ENCODE peak calls at places on chromosomes 11 and 22, in five cellular contexts. One of them, this sample, is unnamed.

GRCh38 chr22:37207981-37208380 is 4.3 kb downstream of the SSTR3 start:
- DNase-seq in transverse colon: no peak
- DNase-seq in A549: no peak
- DNase-seq in K562: no peak
- DNase-seq in tibial nerve: no peak
- DNase-seq in this sample: no peak

GRCh38 chr11:112526699-112527410 is 266.2 kb upstream of the PLET1 start:
- DNase-seq in A549: no peak
- DNase-seq in K562: no peak
- DNase-seq in tibial nerve: no peak
- DNase-seq in transverse colon: no peak
- DNase-seq in this sample: no peak

GRCh38 chr11:47551086-47551485 is 1.8 kb downstream of the CELF1 start:
- DNase-seq in tibial nerve: no peak
- DNase-seq in A549: peak; percentile 58
- DNase-seq in transverse colon: no peak
- DNase-seq in K562: no peak
- DNase-seq in this sample: no peak

GRCh38 chr22:28773461-28773867 is 969 bp downstream of the CCDC117 start:
- DNase-seq in A549: no peak
- DNase-seq in tibial nerve: no peak
- DNase-seq in K562: no peak
- DNase-seq in transverse colon: no peak
- DNase-seq in this sample: no peak

GRCh38 chr11:76166314-76166713 is 40.0 kb downstream of the WNT11 start:
- DNase-seq in tibial nerve: no peak
- DNase-seq in A549: no peak
- DNase-seq in K562: no peak
- DNase-seq in transverse colon: no peak
- DNase-seq in this sample: no peak

GRCh38 chr11:73520358-73521061 is 77.4 kb downstream of the FAM168A start:
- DNase-seq in A549: no peak
- DNase-seq in transverse colon: no peak
- DNase-seq in K562: no peak
- DNase-seq in tibial nerve: no peak
- DNase-seq in this sample: no peak

GRCh38 chr11:70205049-70205725 is 2.1 kb downstream of the FADD start:
- DNase-seq in transverse colon: no peak
- DNase-seq in A549: no peak
- DNase-seq in tibial nerve: no peak
- DNase-seq in K562: no peak
- DNase-seq in this sample: no peak

GRCh38 chr11:23217072-23217471 is 356.8 kb upstream of the CCDC179 start:
- DNase-seq in tibial nerve: no peak
- DNase-seq in A549: no peak
- DNase-seq in transverse colon: no peak
- DNase-seq in K562: no peak
- DNase-seq in this sample: no peak

GRCh38 chr22:24433868-24434471 is 6.6 kb downstream of the ADORA2A start:
- DNase-seq in transverse colon: peak; percentile 60
- DNase-seq in tibial nerve: no peak
- DNase-seq in A549: no peak
- DNase-seq in K562: no peak
- DNase-seq in this sample: peak; percentile 65

GRCh38 chr22:27300661-27301285 is 500.8 kb downstream of the MN1 start:
- DNase-seq in tibial nerve: no peak
- DNase-seq in transverse colon: no peak
- DNase-seq in A549: no peak
- DNase-seq in K562: no peak
- DNase-seq in this sample: no peak

GRCh38 chr22:27296091-27296675 is 505.4 kb downstream of the MN1 start:
- DNase-seq in K562: no peak
- DNase-seq in A549: no peak
- DNase-seq in transverse colon: no peak
- DNase-seq in tibial nerve: no peak
- DNase-seq in this sample: no peak

GRCh38 chr22:27299181-27300085 is 502.1 kb downstream of the MN1 start:
- DNase-seq in A549: no peak
- DNase-seq in tibial nerve: no peak
- DNase-seq in transverse colon: no peak
- DNase-seq in K562: peak; percentile 12
- DNase-seq in this sample: no peak

GRCh38 chr22:27297125-27297524 is 504.4 kb downstream of the MN1 start:
- DNase-seq in K562: no peak
- DNase-seq in A549: no peak
- DNase-seq in tibial nerve: no peak
- DNase-seq in transverse colon: no peak
- DNase-seq in this sample: no peak

GRCh38 chr22:27298387-27299141 is 503.0 kb downstream of the MN1 start:
- DNase-seq in tibial nerve: no peak
- DNase-seq in transverse colon: no peak
- DNase-seq in K562: no peak
- DNase-seq in A549: no peak
- DNase-seq in this sample: no peak
- H3K4me3 ChIP-seq in tibial nerve: no peak overlapping the region
- H3K4me3 ChIP-seq in transverse colon: no peak overlapping the region
- H3K4me3 ChIP-seq in K562: no peak overlapping the region
- H3K4me3 ChIP-seq in A549: no peak overlapping the region
- H3K4me3 ChIP-seq in this sample: no peak overlapping the region

DNA sequence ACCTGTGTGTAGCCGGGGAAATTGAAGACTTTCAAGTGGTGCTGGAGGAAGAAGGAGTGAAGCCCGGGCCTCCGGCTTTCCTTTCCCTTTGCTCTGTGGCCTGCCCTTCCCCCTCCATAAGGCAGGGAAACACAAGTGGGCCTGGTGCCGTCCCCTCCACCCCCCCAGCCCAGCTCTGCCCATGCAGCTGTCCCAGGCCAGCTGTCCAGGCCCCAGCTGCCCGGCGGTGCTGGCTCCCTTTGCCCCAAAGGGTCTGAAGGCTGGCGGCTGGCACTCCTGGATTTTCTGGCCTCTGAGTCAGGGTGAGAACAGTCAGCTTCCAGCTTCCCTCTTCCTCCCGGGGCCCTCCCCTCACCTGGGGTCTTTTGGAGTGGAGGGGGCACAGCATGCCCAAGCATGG is 27.7 kb downstream of the CD82 start:
- DNase-seq in tibial nerve: no peak
- DNase-seq in K562: no peak
- DNase-seq in A549: no peak
- DNase-seq in transverse colon: no peak
- DNase-seq in this sample: peak; percentile 73
- TF ChIP-seq EP300 in tibial nerve: no peak
- TF ChIP-seq EP300 in K562: no peak
- TF ChIP-seq EP300 in A549: no peak
- TF ChIP-seq EP300 in transverse colon: no peak
- TF ChIP-seq EP300 in this sample: no peak

DNA sequence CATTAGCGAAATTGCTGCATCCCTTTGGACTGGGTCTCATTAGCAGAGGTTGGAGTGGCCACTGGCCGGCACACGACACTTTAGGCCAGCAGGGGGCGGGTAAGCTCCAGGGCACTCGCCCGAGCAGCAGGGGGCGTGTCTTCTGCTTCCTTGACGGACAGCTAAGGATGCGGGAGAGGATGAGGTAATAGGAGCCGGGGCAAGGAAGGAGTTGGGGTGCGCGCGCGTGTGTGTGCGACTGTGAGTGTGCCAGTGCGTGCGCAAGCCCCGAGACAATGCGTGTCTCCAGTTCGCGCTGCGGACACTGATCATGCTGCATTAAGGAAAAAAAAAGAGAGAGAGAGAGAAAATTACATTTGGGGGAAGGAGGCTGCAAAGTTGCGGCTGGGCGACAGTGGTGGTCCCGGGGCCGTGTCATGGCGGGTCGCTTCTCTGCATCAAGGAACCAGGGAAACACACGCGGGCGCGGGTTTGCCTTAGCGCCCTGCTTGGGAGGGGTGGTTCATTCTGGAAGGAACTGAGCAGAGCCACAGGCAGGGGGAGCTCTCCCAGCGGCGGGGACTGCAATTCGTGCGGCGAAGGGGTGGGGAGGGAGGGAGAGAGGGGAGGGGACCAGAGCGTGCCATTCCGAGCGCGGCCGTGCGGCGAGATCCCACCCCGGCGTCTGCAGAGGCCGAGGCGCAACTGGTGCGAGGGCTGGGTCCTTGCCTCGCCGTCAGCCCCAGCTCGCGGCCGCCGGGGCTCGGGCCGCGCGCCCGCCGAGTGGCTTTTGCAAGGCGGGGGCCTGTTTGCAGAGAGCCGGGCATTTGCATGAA is at the start of gene DTX4:
- DNase-seq in transverse colon: peak; percentile 95
- DNase-seq in K562: peak; percentile 91
- DNase-seq in tibial nerve: peak; percentile 90
- DNase-seq in A549: peak; percentile 90
- DNase-seq in this sample: peak; percentile 96
- TF ChIP-seq POLR2A in transverse colon: peak; percentile 59
- TF ChIP-seq POLR2A in K562: no peak
- TF ChIP-seq POLR2A in tibial nerve: no peak
- TF ChIP-seq POLR2A in A549: peak; percentile 50
- TF ChIP-seq POLR2A in this sample: no peak

DNA sequence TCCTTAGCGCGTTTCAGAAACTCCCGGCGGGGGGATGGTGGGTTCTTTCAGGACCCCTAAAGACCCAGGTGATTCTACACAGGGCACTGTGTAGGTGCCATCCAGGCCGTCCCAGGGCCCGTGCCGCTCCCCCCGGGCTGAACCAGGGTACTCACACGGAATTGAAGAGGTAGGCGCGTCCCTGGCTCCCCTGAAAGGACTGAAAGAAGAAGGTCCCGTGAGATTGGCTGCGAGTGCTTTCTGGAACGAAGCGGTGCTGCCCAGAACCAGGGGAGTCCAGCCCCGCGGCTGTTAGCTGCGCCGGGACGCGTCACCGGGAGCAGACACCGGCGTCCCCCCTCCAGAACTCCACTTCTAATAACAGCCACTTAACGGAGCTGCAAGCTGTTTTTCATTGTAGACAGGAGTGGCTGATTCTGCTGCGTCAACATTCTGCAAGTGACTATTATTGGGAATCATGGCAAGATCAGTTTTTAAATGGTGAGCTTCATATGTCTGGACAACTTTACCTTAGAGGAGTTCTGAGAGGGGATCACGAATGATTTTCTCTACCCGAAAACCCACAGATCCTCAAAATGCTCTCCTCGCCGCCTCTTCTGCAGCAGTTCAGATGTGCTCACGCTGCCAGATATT is 31.8 kb downstream of the YPEL1 start:
- DNase-seq in tibial nerve: no peak
- DNase-seq in K562: peak; percentile 76
- DNase-seq in A549: no peak
- DNase-seq in transverse colon: no peak
- DNase-seq in this sample: no peak
- H3K4me3 ChIP-seq in tibial nerve: no peak overlapping the region
- H3K4me3 ChIP-seq in K562: no peak overlapping the region
- H3K4me3 ChIP-seq in A549: no peak overlapping the region
- H3K4me3 ChIP-seq in transverse colon: no peak overlapping the region
- H3K4me3 ChIP-seq in this sample: no peak overlapping the region

DNA sequence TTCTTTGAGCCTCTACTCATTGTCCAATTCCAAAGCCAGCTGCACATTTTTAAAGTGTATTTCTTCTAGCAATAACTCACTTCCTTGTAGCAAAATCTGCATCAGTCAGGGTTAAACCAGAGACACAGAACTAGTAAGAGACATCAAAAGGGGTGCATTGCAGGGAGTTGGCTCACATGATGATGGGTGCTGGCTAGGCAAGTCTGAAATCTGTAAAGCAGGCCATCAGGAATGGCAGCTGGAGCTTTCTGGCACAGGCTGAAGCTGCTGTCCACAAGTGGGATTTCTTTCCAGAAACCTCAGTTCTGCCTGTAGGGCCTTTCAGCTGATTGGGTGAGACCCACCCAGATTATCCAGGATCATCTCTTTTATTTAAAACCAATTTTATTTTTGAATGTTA is 698.1 kb downstream of the NTM start:
- DNase-seq in K562: no peak
- DNase-seq in A549: no peak
- DNase-seq in tibial nerve: no peak
- DNase-seq in transverse colon: no peak
- DNase-seq in this sample: no peak
- TF ChIP-seq EP300 in K562: no peak
- TF ChIP-seq EP300 in A549: no peak
- TF ChIP-seq EP300 in tibial nerve: no peak
- TF ChIP-seq EP300 in transverse colon: no peak
- TF ChIP-seq EP300 in this sample: no peak

GRCh38 chr11:94604496-94604895 is 37.3 kb downstream of the PIWIL4 start:
- DNase-seq in transverse colon: no peak
- DNase-seq in A549: no peak
- DNase-seq in tibial nerve: no peak
- DNase-seq in K562: no peak
- DNase-seq in this sample: no peak
- TF ChIP-seq POLR2A in transverse colon: no peak
- TF ChIP-seq POLR2A in A549: no peak
- TF ChIP-seq POLR2A in tibial nerve: no peak
- TF ChIP-seq POLR2A in K562: no peak
- TF ChIP-seq POLR2A in this sample: no peak

DNA sequence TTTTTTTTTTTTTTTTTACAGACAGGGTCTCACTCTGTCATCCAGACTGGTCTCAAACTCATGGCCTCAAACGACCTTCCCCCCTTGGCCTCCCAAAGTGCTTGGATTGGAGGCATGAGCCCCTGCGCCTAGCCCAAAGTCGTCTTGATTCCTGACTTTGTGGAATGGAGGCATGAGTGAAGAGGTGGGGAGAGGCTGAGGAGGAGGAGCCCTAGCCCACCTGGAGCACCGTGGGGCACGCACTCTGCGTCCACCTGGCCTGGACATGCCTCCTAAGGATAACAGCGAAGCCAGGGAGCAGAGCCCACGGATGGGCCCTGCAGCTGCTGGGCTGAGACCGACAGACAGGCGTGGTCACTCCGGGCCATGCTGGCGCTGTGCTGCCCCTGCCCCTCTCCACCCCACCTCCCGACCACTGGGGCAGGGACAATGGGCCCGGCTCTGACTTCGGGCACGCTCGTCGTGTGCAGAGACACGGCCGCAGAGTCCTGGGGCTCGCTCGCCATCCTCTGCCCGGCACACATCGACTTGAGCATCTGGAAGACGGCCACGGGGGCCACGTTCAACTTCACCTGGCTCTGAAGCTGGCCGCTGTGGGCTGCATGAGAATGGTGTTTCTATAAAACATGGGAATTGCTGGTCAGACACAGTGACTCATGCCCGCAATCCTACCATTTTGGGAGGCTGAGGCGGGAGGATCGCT is 34.8 kb downstream of the LRRC74B start:
- DNase-seq in A549: no peak
- DNase-seq in K562: no peak
- DNase-seq in transverse colon: no peak
- DNase-seq in tibial nerve: no peak
- DNase-seq in this sample: no peak
- H3K4me3 ChIP-seq in A549: no peak overlapping the region
- H3K4me3 ChIP-seq in K562: no peak overlapping the region
- H3K4me3 ChIP-seq in transverse colon: no peak overlapping the region
- H3K4me3 ChIP-seq in tibial nerve: no peak overlapping the region
- H3K4me3 ChIP-seq in this sample: no peak overlapping the region

DNA sequence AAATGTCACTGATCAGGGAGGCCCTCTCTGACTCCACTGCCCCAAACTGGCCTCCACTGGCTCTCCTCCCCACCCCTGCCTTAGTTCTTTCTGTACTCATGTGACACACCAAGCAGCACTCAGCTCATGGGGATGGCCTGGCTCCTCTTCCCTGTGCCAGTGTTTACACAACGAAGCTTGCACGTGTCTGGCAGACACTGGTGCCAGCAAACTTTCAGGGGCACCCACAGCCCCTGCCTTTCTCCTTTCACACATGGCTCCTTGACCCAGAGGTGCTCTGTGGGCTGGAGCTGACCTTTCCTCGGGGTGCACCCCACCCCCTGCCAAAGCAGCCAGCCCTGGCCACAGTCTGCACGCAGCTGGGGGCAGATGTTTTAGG is 37.6 kb upstream of the PARVG start:
- DNase-seq in A549: no peak
- DNase-seq in K562: no peak
- DNase-seq in transverse colon: peak; percentile 14
- DNase-seq in tibial nerve: no peak
- DNase-seq in this sample: peak; percentile 91
- TF ChIP-seq EP300 in A549: no peak
- TF ChIP-seq EP300 in K562: no peak
- TF ChIP-seq EP300 in transverse colon: no peak
- TF ChIP-seq EP300 in tibial nerve: no peak
- TF ChIP-seq EP300 in this sample: no peak